ENCODE peak calls at places on chromosomes 3 and 15, in four cellular contexts. One of them, this sample, is unnamed.

GRCh38 chr3:100665230-100665629 is 44.1 kb upstream of the TFG start:
- DNase-seq in K562: no peak
- DNase-seq in SK-N-SH: no peak
- DNase-seq in GM12878: peak; percentile 3
- DNase-seq in this sample: no peak

GRCh38 chr3:62135731-62136130 is 237.6 kb downstream of the FEZF2 start:
- DNase-seq in K562: no peak
- DNase-seq in SK-N-SH: no peak
- DNase-seq in GM12878: no peak
- DNase-seq in this sample: no peak

GRCh38 chr3:152419748-152420147 is 151.0 kb downstream of the MBNL1 start:
- DNase-seq in K562: no peak
- DNase-seq in SK-N-SH: no peak
- DNase-seq in GM12878: no peak
- DNase-seq in this sample: no peak

GRCh38 chr3:189902230-189903186 is 218.2 kb downstream of the P3H2 start:
- DNase-seq in K562: no peak
- DNase-seq in SK-N-SH: no peak
- DNase-seq in GM12878: no peak
- DNase-seq in this sample: no peak

GRCh38 chr3:169948559-169949371 is 17.8 kb upstream of the SEC62 start:
- DNase-seq in K562: no peak
- DNase-seq in SK-N-SH: no peak
- DNase-seq in GM12878: no peak
- DNase-seq in this sample: no peak

GRCh38 chr3:165783383-165783782 is 53.8 kb downstream of the BCHE start:
- DNase-seq in K562: no peak
- DNase-seq in SK-N-SH: no peak
- DNase-seq in GM12878: no peak
- DNase-seq in this sample: no peak

GRCh38 chr15:63198315-63198714 is 8.9 kb downstream of the RAB8B start:
- DNase-seq in K562: no peak
- DNase-seq in SK-N-SH: no peak
- DNase-seq in GM12878: no peak
- DNase-seq in this sample: no peak

GRCh38 chr15:49844390-49844789 is 223.5 kb downstream of the DTWD1 start:
- DNase-seq in K562: no peak
- DNase-seq in SK-N-SH: no peak
- DNase-seq in GM12878: no peak
- DNase-seq in this sample: no peak

GRCh38 chr3:64003589-64003988 is 19.7 kb downstream of the PSMD6 start:
- DNase-seq in K562: no peak
- DNase-seq in SK-N-SH: no peak
- DNase-seq in GM12878: no peak
- DNase-seq in this sample: no peak

GRCh38 chr3:129470861-129471260 is 30.8 kb downstream of the IFT122 start:
- DNase-seq in K562: no peak
- DNase-seq in SK-N-SH: no peak
- DNase-seq in GM12878: no peak
- DNase-seq in this sample: no peak

GRCh38 chr3:128767351-128767750 is 41.4 kb downstream of the RAB7A start:
- DNase-seq in K562: no peak
- DNase-seq in SK-N-SH: no peak
- DNase-seq in GM12878: no peak
- DNase-seq in this sample: no peak

GRCh38 chr3:71681224-71681668 is 44.0 kb downstream of the EIF4E3 start:
- DNase-seq in K562: peak; percentile 27
- DNase-seq in SK-N-SH: no peak
- DNase-seq in GM12878: no peak
- DNase-seq in this sample: no peak

GRCh38 chr3:183306798-183307671 is 54.0 kb downstream of the B3GNT5 start:
- DNase-seq in K562: peak; percentile 53
- DNase-seq in SK-N-SH: no peak
- DNase-seq in GM12878: peak; percentile 21
- DNase-seq in this sample: no peak

GRCh38 chr15:63727542-63727941 is 106.2 kb downstream of the HERC1 start:
- DNase-seq in K562: no peak
- DNase-seq in SK-N-SH: no peak
- DNase-seq in GM12878: no peak
- DNase-seq in this sample: no peak

GRCh38 chr15:31259562-31260252 is 66.9 kb upstream of the KLF13 start:
- DNase-seq in K562: no peak
- DNase-seq in SK-N-SH: no peak
- DNase-seq in GM12878: no peak
- DNase-seq in this sample: no peak

GRCh38 chr3:140198242-140198641 is 263.3 kb downstream of the CLSTN2 start:
- DNase-seq in K562: no peak
- DNase-seq in SK-N-SH: no peak
- DNase-seq in GM12878: no peak
- DNase-seq in this sample: no peak

GRCh38 chr15:88535100-88535499 is 11.4 kb downstream of the DET1 start:
- DNase-seq in K562: no peak
- DNase-seq in SK-N-SH: no peak
- DNase-seq in GM12878: no peak
- DNase-seq in this sample: no peak

GRCh38 chr15:78093242-78094020 is 1.1 kb downstream of the SH2D7 start:
- DNase-seq in K562: no peak
- DNase-seq in SK-N-SH: no peak
- DNase-seq in GM12878: no peak
- DNase-seq in this sample: no peak

GRCh38 chr15:74609938-74610301 is 5.7 kb upstream of the CLK3 start:
- DNase-seq in K562: no peak
- DNase-seq in SK-N-SH: no peak
- DNase-seq in GM12878: no peak
- DNase-seq in this sample: no peak

GRCh38 chr3:171284308-171285075 is 175.7 kb downstream of the TNIK start:
- DNase-seq in K562: no peak
- DNase-seq in SK-N-SH: peak; percentile 3
- DNase-seq in GM12878: peak; percentile 76
- DNase-seq in this sample: no peak

GRCh38 chr15:65101418-65101890 is 13.5 kb downstream of the UBAP1L start:
- DNase-seq in K562: peak; percentile 70
- DNase-seq in SK-N-SH: peak; percentile 78
- DNase-seq in GM12878: no peak
- DNase-seq in this sample: peak; percentile 73

GRCh38 chr3:165770781-165771180 is 66.4 kb downstream of the BCHE start:
- DNase-seq in K562: no peak
- DNase-seq in SK-N-SH: no peak
- DNase-seq in GM12878: no peak
- DNase-seq in this sample: no peak

GRCh38 chr3:13884851-13885703 is 5.2 kb upstream of the WNT7A start:
- DNase-seq in K562: peak; percentile 81
- DNase-seq in SK-N-SH: peak; percentile 72
- DNase-seq in GM12878: no peak
- DNase-seq in this sample: peak; percentile 82

GRCh38 chr15:85821545-85821944 is 26.8 kb upstream of the KLHL25 start:
- DNase-seq in K562: no peak
- DNase-seq in SK-N-SH: no peak
- DNase-seq in GM12878: no peak
- DNase-seq in this sample: no peak

GRCh38 chr15:48946088-48946839 is 17.5 kb downstream of the SHC4 start:
- DNase-seq in K562: peak; percentile 15
- DNase-seq in SK-N-SH: no peak
- DNase-seq in GM12878: no peak
- DNase-seq in this sample: no peak

GRCh38 chr15:29260896-29261295 is 8.7 kb downstream of the NSMCE3 start:
- DNase-seq in K562: no peak
- DNase-seq in SK-N-SH: no peak
- DNase-seq in GM12878: no peak
- DNase-seq in this sample: no peak

GRCh38 chr3:129552287-129553050 is 9.5 kb downstream of the H1-8 start:
- DNase-seq in K562: no peak
- DNase-seq in SK-N-SH: no peak
- DNase-seq in GM12878: no peak
- DNase-seq in this sample: no peak

GRCh38 chr3:177744873-177745646 is 547.8 kb upstream of the TBL1XR1 start:
- DNase-seq in K562: no peak
- DNase-seq in SK-N-SH: no peak
- DNase-seq in GM12878: no peak
- DNase-seq in this sample: no peak

GRCh38 chr15:65336767-65337435 is 32.4 kb downstream of the RNU5B-1 start:
- DNase-seq in K562: no peak
- DNase-seq in SK-N-SH: peak; percentile 57
- DNase-seq in GM12878: no peak
- DNase-seq in this sample: no peak

GRCh38 chr3:106533097-106533496 is 664.3 kb upstream of the CBLB start:
- DNase-seq in K562: no peak
- DNase-seq in SK-N-SH: no peak
- DNase-seq in GM12878: no peak
- DNase-seq in this sample: no peak

GRCh38 chr3:176872771-176873209 is 324.5 kb downstream of the TBL1XR1 start:
- DNase-seq in K562: peak; percentile 31
- DNase-seq in SK-N-SH: peak; percentile 18
- DNase-seq in GM12878: peak; percentile 16
- DNase-seq in this sample: peak; percentile 54

GRCh38 chr3:119660474-119661150 is at the start of gene POPDC2:
- DNase-seq in K562: no peak
- DNase-seq in SK-N-SH: peak; percentile 75
- DNase-seq in GM12878: no peak
- DNase-seq in this sample: no peak

GRCh38 chr3:48344867-48345507 is 11.5 kb upstream of the SPINK8 start:
- DNase-seq in K562: no peak
- DNase-seq in SK-N-SH: peak; percentile 39
- DNase-seq in GM12878: no peak
- DNase-seq in this sample: no peak

GRCh38 chr3:105518806-105519418 is 152.2 kb downstream of the ALCAM start:
- DNase-seq in K562: peak; percentile 24
- DNase-seq in SK-N-SH: peak; percentile 49
- DNase-seq in GM12878: peak; percentile 49
- DNase-seq in this sample: no peak
- TF ChIP-seq RFX5 in K562: no peak
- TF ChIP-seq RFX5 in SK-N-SH: no peak
- TF ChIP-seq RFX5 in GM12878: no peak
- TF ChIP-seq RFX5 in this sample: no peak

GRCh38 chr3:31263897-31264296 is 268.8 kb upstream of the STT3B start:
- DNase-seq in K562: no peak
- DNase-seq in SK-N-SH: no peak
- DNase-seq in GM12878: no peak
- DNase-seq in this sample: no peak

GRCh38 chr3:31270010-31270409 is 262.7 kb upstream of the STT3B start:
- DNase-seq in K562: no peak
- DNase-seq in SK-N-SH: no peak
- DNase-seq in GM12878: no peak
- DNase-seq in this sample: no peak

GRCh38 chr3:31268868-31269267 is 263.9 kb upstream of the STT3B start:
- DNase-seq in K562: no peak
- DNase-seq in SK-N-SH: no peak
- DNase-seq in GM12878: no peak
- DNase-seq in this sample: no peak

DNA sequence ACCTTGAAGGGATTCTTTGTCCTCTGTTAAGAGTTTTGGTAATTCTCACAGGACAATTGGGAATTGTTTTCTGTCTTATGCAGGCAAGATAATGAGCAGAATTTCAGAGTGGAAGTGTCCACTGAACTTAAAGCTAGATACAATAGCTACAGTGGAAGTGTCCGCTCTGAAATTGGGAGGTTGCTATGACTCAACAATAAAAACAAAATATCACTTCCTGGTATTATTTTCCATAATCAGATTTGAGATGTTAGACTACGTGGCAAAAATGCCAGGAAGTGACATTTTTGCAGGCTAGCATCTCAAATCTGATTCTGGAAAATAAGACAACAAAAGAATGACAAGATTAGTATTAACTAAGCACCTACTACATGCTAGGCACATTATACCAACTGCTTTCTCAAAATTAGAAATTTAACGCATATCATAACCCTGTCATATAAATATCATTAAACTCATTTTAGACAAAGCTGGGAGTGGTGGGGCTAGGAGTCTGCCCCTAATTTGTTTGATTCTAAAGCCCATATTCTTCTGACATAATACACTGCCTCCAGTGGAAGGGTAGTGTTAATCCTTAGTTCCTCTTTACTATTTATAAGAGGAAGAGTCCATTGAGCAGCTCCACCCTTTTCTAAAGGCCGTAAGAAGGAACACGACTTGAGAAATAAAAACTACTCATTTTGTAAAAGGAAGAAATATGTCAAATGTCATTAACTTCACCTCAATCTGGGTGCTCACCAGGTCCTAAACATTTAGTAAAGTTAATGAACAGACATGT is 266.9 kb upstream of the STT3B start:
- DNase-seq in K562: no peak
- DNase-seq in SK-N-SH: no peak
- DNase-seq in GM12878: no peak
- DNase-seq in this sample: no peak
- TF ChIP-seq TAF1 in K562: no peak
- TF ChIP-seq TAF1 in SK-N-SH: no peak
- TF ChIP-seq TAF1 in GM12878: no peak
- TF ChIP-seq TAF1 in this sample: no peak

DNA sequence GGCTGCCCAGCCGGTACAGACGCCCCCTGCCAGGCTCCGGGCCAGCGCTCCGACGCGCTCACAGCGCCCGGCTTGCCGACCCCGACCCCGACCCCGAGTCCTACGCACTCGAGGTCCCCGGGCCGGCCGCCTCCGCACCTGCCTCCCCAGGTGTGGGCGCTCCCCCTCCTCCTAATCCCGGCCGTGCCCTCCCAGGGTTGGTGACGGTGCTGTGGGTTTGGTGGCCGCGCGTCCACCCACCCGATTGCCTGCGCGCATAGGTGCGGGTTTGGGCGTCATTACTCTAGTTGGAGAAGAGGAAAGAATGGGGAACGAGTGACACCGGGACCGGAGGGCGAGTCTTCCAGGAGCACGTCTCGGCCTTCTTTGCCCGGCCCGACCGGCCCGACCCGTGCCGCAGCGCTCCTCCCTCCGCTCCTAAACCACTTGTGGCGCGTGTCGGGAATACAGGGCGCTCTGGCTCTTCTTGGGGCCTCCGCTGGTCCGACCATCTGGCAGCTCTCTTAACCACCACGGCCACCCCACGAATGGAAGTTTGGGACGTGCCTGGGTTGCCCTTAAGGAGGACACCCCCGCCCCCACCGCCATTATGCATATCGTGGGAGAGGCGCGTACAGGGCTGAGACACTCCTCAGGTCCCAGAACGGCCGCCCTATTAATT is 814 bp upstream of the THRB start:
- DNase-seq in K562: peak; percentile 66
- DNase-seq in SK-N-SH: peak; percentile 63
- DNase-seq in GM12878: no peak
- DNase-seq in this sample: no peak
- TF ChIP-seq RFX5 in K562: no peak
- TF ChIP-seq RFX5 in SK-N-SH: no peak
- TF ChIP-seq RFX5 in GM12878: no peak
- TF ChIP-seq RFX5 in this sample: no peak

GRCh38 chr3:23444386-23444785 is 241.3 kb downstream of the UBE2E2 start:
- DNase-seq in K562: no peak
- DNase-seq in SK-N-SH: no peak
- DNase-seq in GM12878: no peak
- DNase-seq in this sample: no peak

GRCh38 chr3:23446301-23446700 is 243.2 kb downstream of the UBE2E2 start:
- DNase-seq in K562: no peak
- DNase-seq in SK-N-SH: no peak
- DNase-seq in GM12878: no peak
- DNase-seq in this sample: no peak

GRCh38 chr3:23439080-23439479 is 236.0 kb downstream of the UBE2E2 start:
- DNase-seq in K562: no peak
- DNase-seq in SK-N-SH: no peak
- DNase-seq in GM12878: no peak
- DNase-seq in this sample: no peak

GRCh38 chr3:23440416-23441294 is 237.5 kb downstream of the UBE2E2 start:
- DNase-seq in K562: no peak
- DNase-seq in SK-N-SH: no peak
- DNase-seq in GM12878: no peak
- DNase-seq in this sample: no peak

GRCh38 chr3:23442598-23443383 is 239.7 kb downstream of the UBE2E2 start:
- DNase-seq in K562: no peak
- DNase-seq in SK-N-SH: peak; percentile 17
- DNase-seq in GM12878: no peak
- DNase-seq in this sample: no peak
- TF ChIP-seq TAF1 in K562: no peak
- TF ChIP-seq TAF1 in SK-N-SH: no peak
- TF ChIP-seq TAF1 in GM12878: no peak
- TF ChIP-seq TAF1 in this sample: no peak